ENCODE peak calls at places on chromosomes 13 and 19, in nine cellular contexts. Z, K, V, Q, Y, O, D, N and L are unnamed samples.
A peak's percentile ranks its signal among the peaks of the same experiment; 100 is the strongest.

GRCh38 chr13:101511766-101512165 is 59.3 kb downstream of the ITGBL1 start:
- DNase-seq in Z (no peak), K (no peak), V (no peak), Q (no peak), Y (no peak), O (no peak), D (no peak), N (no peak), L (no peak)

GRCh38 chr13:44312898-44313551 is 60.6 kb upstream of the SERP2 start:
- DNase-seq in Z (no peak), K (no peak), V (no peak), Q (peak; percentile 14), Y (no peak), O (no peak), D (no peak), N (peak; percentile 76), L (no peak)

GRCh38 chr19:7851623-7852500 is 21.8 kb downstream of the EVI5L start:
- DNase-seq in Z (no peak), K (no peak), V (no peak), Q (no peak), Y (no peak), O (no peak), D (no peak), N (no peak), L (no peak)

GRCh38 chr13:85806553-85807175 is 7.4 kb upstream of the SLITRK6 start:
- DNase-seq in Z (no peak), K (no peak), V (no peak), Q (peak; percentile 41), Y (no peak), O (no peak), D (no peak), N (peak; percentile 3), L (no peak)

GRCh38 chr13:79307866-79308298 is 98.2 kb downstream of the RBM26 start:
- DNase-seq in Z (no peak), K (no peak), V (peak; percentile 21), Q (no peak), Y (no peak), O (no peak), D (no peak), N (no peak), L (no peak)

GRCh38 chr13:29472317-29472961 is 123.0 kb downstream of the SLC7A1 start:
- DNase-seq in Z (peak; percentile 78), K (no peak), V (peak; percentile 29), Q (peak; percentile 59), Y (no peak), O (peak; percentile 61), D (no peak), N (no peak), L (peak; percentile 43)

GRCh38 chr19:35254341-35255297 is 5.8 kb downstream of the LSR start:
- DNase-seq in Z (no peak), K (peak; percentile 53), V (no peak), Q (no peak), Y (no peak), O (no peak), D (no peak), N (no peak), L (no peak)

GRCh38 chr13:22648325-22648758 is 532.4 kb upstream of the SGCG start:
- DNase-seq in Z (no peak), K (no peak), V (no peak), Q (no peak), Y (no peak), O (no peak), D (no peak), N (no peak), L (no peak)

GRCh38 chr13:79749985-79750551 is 269.1 kb downstream of the NDFIP2 start:
- DNase-seq in Z (peak; percentile 27), K (no peak), V (peak; percentile 75), Q (no peak), Y (peak; percentile 34), O (peak; percentile 71), D (peak; percentile 55), N (peak; percentile 98), L (no peak)

DNA sequence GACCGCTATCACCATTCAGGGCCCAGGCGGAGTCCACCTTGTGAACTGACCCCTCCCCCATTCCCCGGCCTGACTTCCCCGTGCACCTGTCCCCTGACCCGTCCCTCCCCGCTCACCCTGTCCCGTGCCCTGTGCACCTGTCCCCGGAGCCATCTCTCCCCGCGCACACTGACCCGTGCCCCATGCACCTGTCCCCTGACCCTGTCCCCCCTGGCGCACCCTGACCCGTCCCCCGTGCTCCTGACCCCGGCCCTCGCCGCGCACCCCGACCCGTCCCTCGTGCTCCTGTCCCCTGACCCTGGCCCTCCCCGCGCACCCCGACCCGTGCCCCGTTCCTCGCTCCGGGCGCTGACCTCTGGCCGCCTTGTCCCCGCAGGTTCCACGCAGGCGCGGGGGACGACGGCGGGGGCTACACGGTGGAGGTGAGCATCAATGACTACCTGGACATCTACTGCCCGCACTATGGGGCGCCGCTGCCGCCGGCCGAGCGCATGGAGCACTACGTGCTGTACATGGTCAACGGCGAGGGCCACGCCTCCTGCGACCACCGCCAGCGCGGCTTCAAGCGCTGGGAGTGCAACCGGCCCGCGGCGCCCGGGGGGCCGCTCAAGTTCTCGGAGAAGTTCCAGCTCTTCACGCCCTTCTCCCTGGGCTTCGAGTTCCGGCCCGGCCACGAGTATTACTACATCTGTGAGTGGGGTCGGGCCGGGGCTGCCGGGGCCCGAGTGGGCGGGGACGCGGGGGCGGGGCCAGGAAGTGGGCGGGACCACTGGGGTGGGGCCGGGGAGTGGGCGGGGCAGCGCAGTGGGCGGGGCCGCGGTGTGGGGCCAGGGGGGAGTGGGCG is 9.7 kb downstream of the EFNA2 start:
- DNase-seq in Z (peak; percentile 61), K (no peak), V (no peak), Q (no peak), Y (no peak), O (no peak), D (no peak), N (no peak), L (no peak)
- TF ChIP-seq CTCF in Z (no peak), K (no peak), V (no peak), Q (no peak), Y (no peak), O (no peak), D (no peak), N (no peak), L (no peak)

GRCh38 chr19:41999071-41999877 is 5.2 kb upstream of the ATP1A3 start:
- DNase-seq in Z (peak; percentile 26), K (no peak), V (no peak), Q (no peak), Y (no peak), O (no peak), D (no peak), N (no peak), L (no peak)

GRCh38 chr19:41997121-41997850 is 3.3 kb upstream of the ATP1A3 start:
- DNase-seq in Z (peak; percentile 74), K (no peak), V (no peak), Q (no peak), Y (no peak), O (peak; percentile 28), D (peak; percentile 47), N (no peak), L (peak; percentile 58)

GRCh38 chr19:41999878-42000208 is 5.8 kb upstream of the ATP1A3 start:
- DNase-seq in Z (no peak), K (no peak), V (no peak), Q (no peak), Y (no peak), O (no peak), D (no peak), N (no peak), L (no peak)

GRCh38 chr19:41997851-41998229 is 3.8 kb upstream of the ATP1A3 start:
- DNase-seq in Z (no peak), K (no peak), V (no peak), Q (no peak), Y (no peak), O (no peak), D (no peak), N (no peak), L (no peak)

DNA sequence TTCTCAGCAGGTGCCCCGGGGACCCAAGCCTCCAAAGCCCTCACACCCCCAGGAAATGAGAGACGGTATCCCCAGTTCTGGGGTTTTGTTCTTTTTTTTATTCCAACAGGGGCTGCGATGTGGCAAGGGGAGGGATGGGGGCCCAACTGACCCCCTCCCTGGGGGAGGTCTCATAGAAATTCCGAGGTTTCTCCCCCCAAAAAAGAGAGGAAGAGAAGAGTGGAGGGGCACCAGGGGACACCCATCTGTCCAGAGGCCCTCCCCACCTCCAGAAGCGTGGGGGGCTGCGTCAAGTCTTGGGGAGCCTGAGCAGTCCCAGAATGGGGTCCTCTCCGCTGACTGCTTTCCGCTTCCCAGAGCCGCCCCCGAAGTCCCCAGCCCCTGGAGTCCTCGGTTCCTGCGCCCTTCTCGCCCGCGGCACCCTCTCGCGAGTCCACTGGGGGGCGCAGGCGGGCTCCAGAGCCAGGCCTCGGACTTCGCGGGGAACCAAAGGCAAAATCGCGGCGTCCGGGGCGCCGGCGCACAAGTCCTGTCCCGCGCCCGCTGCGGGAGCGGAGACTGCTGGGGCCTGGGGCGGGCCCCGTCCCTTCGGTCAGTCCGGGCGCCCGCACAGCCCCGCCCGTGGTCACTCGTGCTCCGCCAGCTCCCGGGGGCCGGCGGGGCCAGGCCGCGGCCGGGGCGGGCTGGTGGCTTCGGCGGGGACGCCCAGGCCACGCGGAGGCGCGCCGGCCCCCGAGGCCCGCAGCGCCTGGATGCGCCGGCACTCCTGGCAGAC is 4.4 kb upstream of the ATP1A3 start:
- DNase-seq in Z (peak; percentile 81), K (no peak), V (no peak), Q (peak; percentile 17), Y (no peak), O (peak; percentile 19), D (peak; percentile 38), N (no peak), L (peak; percentile 56)
- TF ChIP-seq CTCF in Z (peak; percentile 79), K (peak; percentile 81), V (no peak), Q (peak; percentile 67), Y (no peak), O (peak; percentile 23), D (peak; percentile 76), N (peak; percentile 87), L (peak; percentile 75)

DNA sequence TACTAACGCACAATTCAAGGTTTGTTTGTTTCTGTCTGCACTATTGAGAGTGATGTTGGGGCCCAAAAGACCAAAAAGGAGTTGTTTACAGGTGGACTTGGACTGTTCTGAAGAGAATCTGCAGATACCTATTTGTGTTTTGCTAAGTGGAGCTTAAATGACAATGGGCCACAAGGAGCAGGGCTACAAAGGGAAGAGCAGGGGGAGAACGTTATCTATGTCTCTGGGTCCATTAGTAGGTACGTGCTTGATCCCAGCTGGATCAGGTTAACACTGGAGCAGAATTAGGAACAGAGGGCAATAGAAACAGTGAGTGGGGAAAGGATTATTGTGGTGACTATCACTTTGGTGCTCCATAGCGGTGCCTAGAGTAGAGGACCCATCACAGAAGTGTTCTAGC is 22.5 kb downstream of the NBEA start:
- DNase-seq in Z (no peak), K (no peak), V (no peak), Q (no peak), Y (no peak), O (no peak), D (no peak), N (no peak), L (no peak)
- TF ChIP-seq CTCF in Z (no peak), K (no peak), V (no peak), Q (no peak), Y (no peak), O (no peak), D (no peak), N (no peak), L (no peak)

DNA sequence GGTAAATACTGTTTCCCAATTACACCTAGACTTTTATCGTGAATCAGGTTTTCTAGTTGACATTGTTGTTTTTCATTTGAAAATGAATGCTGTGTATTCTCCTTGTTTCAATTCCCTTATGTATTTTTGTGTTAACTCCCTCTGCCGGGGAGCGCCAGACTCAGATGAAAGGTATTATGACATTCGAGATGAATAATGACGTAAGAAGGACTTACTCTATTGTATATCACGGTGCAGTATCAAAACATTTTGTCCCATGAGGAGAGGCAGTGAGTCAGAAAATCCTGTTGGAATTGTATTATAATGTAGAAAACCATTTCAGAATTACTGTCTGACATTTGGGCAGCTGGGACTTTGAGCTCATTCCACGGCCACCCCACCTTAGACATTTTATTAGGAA is 61.6 kb downstream of the LRCH1 start:
- DNase-seq in Z (no peak), K (no peak), V (peak; percentile 45), Q (no peak), Y (no peak), O (no peak), D (no peak), N (no peak), L (no peak)
- TF ChIP-seq CTCF in Z (no peak), K (no peak), V (no peak), Q (no peak), Y (no peak), O (no peak), D (peak; percentile 33), N (no peak), L (no peak)